ENCODE peak calls at places on chromosome 22, in eight cellular contexts. I, P, S, O, W, J, B and X are unnamed samples.

GRCh38 chr22:49959782-49960158 is 802 bp upstream of the PIM3 start:
- DNase-seq in W (no peak), S (peak; percentile 81), I (no peak), O (no peak), B (no peak), P (no peak), J (no peak), X (no peak)

GRCh38 chr22:36506637-36507517 is at the start of gene FOXRED2:
- DNase-seq in W (peak; percentile 39), B (peak; percentile 87), O (peak; percentile 99), I (peak; percentile 96), P (peak; percentile 92), S (peak; percentile 90), J (peak; percentile 68), X (peak; percentile 81)

GRCh38 chr22:50346415-50346945 is 3.4 kb downstream of the PPP6R2 start:
- DNase-seq in S (no peak), P (no peak), B (no peak), J (no peak), I (no peak), O (no peak), W (no peak), X (no peak)

GRCh38 chr22:46547179-46547882 is 9.9 kb upstream of the CELSR1 start:
- DNase-seq in O (no peak), W (no peak), J (peak; percentile 77), B (no peak), P (no peak), S (no peak), I (peak; percentile 59), X (peak; percentile 92)

GRCh38 chr22:19821523-19822300 is 33.0 kb downstream of the GNB1L start:
- DNase-seq in P (no peak), I (no peak), W (no peak), S (peak; percentile 44), J (no peak), O (peak; percentile 13), B (no peak), X (peak; percentile 78)

GRCh38 chr22:27776410-27776958 is 25.1 kb downstream of the MN1 start:
- DNase-seq in I (no peak), P (no peak), B (no peak), W (no peak), S (no peak), O (no peak), J (no peak), X (no peak)

GRCh38 chr22:24137595-24137994 is 43.7 kb upstream of the SUSD2 start:
- DNase-seq in W (no peak), I (no peak), S (no peak), J (peak; percentile 86), O (no peak), B (no peak), P (no peak), X (no peak)

GRCh38 chr22:24325105-24325757 is 54.6 kb downstream of the SPECC1L start:
- DNase-seq in I (no peak), B (no peak), J (peak; percentile 92), S (no peak), O (peak; percentile 43), P (peak; percentile 87), W (no peak), X (no peak)

GRCh38 chr22:50293441-50294318 is 13.8 kb downstream of the PLXNB2 start:
- DNase-seq in O (no peak), I (peak; percentile 88), W (no peak), P (peak; percentile 59), B (no peak), S (peak; percentile 93), J (peak; percentile 60), X (no peak)

GRCh38 chr22:45310331-45311032 is 748 bp downstream of the FAM118A start:
- DNase-seq in J (no peak), O (no peak), S (no peak), P (peak; percentile 42), I (peak; percentile 89), B (no peak), W (no peak), X (no peak)

GRCh38 chr22:28029201-28029948 is 110.3 kb upstream of the PITPNB start:
- DNase-seq in P (peak; percentile 28), I (peak; percentile 84), J (peak; percentile 49), O (no peak), B (no peak), W (no peak), S (no peak), X (no peak)

GRCh38 chr22:19848298-19849224 is 6.1 kb downstream of the GNB1L start:
- DNase-seq in B (no peak), W (no peak), O (no peak), S (peak; percentile 88), J (no peak), P (no peak), I (no peak), X (peak; percentile 16)

GRCh38 chr22:29476116-29476515 is 3.9 kb upstream of the NEFH start:
- DNase-seq in O (no peak), B (no peak), J (no peak), S (no peak), P (no peak), W (no peak), I (no peak), X (no peak)

GRCh38 chr22:19146215-19146968 is 1.9 kb upstream of the ESS2 start:
- DNase-seq in S (no peak), P (no peak), B (no peak), O (no peak), J (no peak), W (no peak), I (peak; percentile 59), X (no peak)

GRCh38 chr22:24333301-24333700 is 62.7 kb downstream of the SPECC1L start:
- DNase-seq in W (no peak), I (no peak), S (no peak), J (peak; percentile 90), P (no peak), O (no peak), B (no peak), X (no peak)

GRCh38 chr22:39808087-39808486 is 85.5 kb downstream of the ENTHD1 start:
- DNase-seq in O (no peak), J (peak; percentile 6), S (no peak), P (peak; percentile 51), B (no peak), I (no peak), W (no peak), X (no peak)

GRCh38 chr22:26068571-26068970 is 100.7 kb upstream of the SEZ6L start:
- DNase-seq in B (no peak), J (no peak), W (no peak), I (no peak), P (no peak), O (no peak), S (no peak), X (no peak)

GRCh38 chr22:41528938-41529561 is 15.2 kb downstream of the POLR3H start:
- DNase-seq in B (no peak), O (no peak), I (no peak), P (no peak), W (no peak), J (no peak), S (no peak), X (no peak)

GRCh38 chr22:41532908-41533825 is 11.1 kb downstream of the POLR3H start:
- DNase-seq in P (peak; percentile 73), O (peak; percentile 81), B (no peak), I (peak; percentile 90), J (peak; percentile 58), W (no peak), S (peak; percentile 76), X (no peak)

GRCh38 chr22:41531736-41532477 is 12.4 kb downstream of the POLR3H start:
- DNase-seq in P (no peak), J (no peak), S (no peak), W (no peak), B (no peak), O (no peak), I (no peak), X (no peak)

GRCh38 chr22:41530612-41531421 is 13.5 kb downstream of the POLR3H start:
- DNase-seq in B (no peak), P (no peak), J (no peak), S (no peak), W (no peak), O (no peak), I (no peak), X (no peak)

DNA sequence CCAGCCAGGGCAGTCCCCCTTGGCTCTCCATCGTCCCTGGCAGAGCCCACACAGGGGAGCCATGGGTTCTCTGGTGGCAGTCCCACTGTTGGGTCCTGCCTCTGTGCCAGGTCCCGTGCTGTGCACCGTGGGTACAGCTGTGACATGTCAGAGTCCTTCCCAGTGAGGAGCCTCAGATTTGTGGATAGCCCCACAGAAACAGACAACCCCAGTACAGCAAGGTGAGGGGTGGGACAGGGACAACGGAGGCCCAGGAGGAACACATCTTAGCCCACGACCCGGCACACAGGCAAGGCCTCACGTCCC is 12.9 kb downstream of the POLR3H start:
- DNase-seq in P (no peak), S (no peak), O (no peak), B (no peak), W (no peak), J (no peak), I (no peak), X (no peak)
- TF ChIP-seq POLR2A in P (no peak), S (no peak), O (no peak), B (no peak), W (no peak), J (no peak), I (no peak), X (no peak)

GRCh38 chr22:38681784-38682335 is at the start of gene TOMM22:
- DNase-seq in B (peak; percentile 61), P (peak; percentile 92), O (peak; percentile 97), I (peak; percentile 98), S (peak; percentile 92), W (peak; percentile 30), J (peak; percentile 83), X (peak; percentile 76)
- TF ChIP-seq POLR2A in B (peak; percentile 64), P (peak; percentile 65), O (peak; percentile 93), I (no peak), S (peak; percentile 76), W (peak; percentile 63), J (peak; percentile 81), X (no peak)

DNA sequence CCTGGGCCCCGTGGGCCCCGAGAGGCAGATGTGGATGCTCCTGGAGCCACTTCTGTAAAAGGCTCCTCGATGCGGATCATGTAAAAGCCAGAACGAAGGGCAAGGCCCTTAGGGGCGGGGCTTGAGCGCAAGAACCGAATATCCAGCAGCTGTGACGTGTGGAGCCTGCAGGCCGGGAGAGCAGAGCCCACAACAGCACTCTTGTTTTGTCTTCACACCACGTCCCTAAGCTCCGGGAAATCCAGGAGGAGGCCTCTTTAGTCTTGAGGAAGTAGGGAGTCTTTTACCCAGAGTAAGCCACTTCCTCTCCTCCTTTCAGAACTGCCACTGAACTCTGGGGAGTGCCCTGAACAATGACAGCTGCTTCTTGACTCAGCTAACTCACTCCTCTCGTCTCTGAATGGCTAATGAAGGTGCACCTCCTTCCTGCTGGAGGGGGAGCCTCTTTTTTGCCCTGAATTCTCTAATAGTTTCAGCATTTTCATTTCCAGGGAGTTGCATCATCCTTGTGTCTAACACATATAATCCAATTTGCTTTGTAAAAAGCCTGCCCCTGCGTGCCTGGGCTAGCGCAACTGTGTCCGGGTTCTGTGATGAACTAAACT is 12.5 kb downstream of the L3MBTL2 start:
- DNase-seq in S (no peak), O (peak; percentile 60), B (peak; percentile 58), I (no peak), W (no peak), J (peak; percentile 92), P (peak; percentile 92), X (peak; percentile 87)
- TF ChIP-seq POLR2A in S (no peak), O (no peak), B (no peak), I (no peak), W (peak; percentile 32), J (peak; percentile 58), P (no peak), X (no peak)

DNA sequence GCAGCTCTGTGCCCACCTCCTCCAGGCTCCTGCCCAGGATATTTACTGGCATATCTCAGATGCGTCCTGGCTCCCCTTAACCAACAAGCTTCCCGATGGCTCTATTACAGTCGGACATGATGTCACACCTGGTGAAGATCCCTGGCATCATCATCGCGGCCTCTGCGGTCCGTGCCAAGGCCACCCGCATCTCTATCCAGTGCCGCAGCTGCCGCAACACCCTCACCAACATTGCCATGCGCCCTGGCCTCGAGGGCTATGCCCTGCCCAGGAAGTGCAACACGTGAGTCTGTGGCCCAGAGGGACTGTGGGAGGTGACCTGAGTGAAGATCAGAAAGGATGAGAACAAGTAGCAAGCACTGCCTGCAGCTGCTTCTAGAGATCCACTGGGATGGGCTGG is 6.5 kb downstream of the MCM5 start:
- DNase-seq in P (no peak), W (no peak), O (no peak), B (no peak), I (no peak), S (no peak), J (no peak), X (no peak)
- TF ChIP-seq POLR2A in P (no peak), W (no peak), O (no peak), B (no peak), I (no peak), S (no peak), J (no peak), X (no peak)